ENCODE peak calls at places on chromosomes 1 and 21, in six cellular contexts. Q is H1, Z is GM12878, L is K562, B is NT2/D1, K is HepG2. G is an unnamed sample.

GRCh38 chr1:236904874-236905741 is 99.1 kb downstream of the MT1HL1 start:
- DNase-seq in K (peak; percentile 91), Q (no peak), B (no peak), Z (no peak), L (peak; percentile 34), G (peak; percentile 70)

GRCh38 chr21:15695241-15695640 is 34.5 kb upstream of the USP25 start:
- DNase-seq in B (no peak), L (no peak), Z (no peak), Q (no peak), K (no peak), G (no peak)

GRCh38 chr1:72670902-72671301 is 388.6 kb upstream of the NEGR1 start:
- DNase-seq in K (no peak), B (peak; percentile 27), Z (no peak), L (no peak), Q (no peak), G (no peak)

GRCh38 chr1:84847253-84848247 is 45.5 kb downstream of the LPAR3 start:
- DNase-seq in L (no peak), Q (no peak), B (peak; percentile 32), K (peak; percentile 25), Z (no peak), G (peak; percentile 62)

GRCh38 chr1:67058242-67058641 is 4.3 kb upstream of the SLC35D1 start:
- DNase-seq in Q (no peak), L (no peak), B (no peak), K (peak; percentile 48), Z (no peak), G (no peak)

GRCh38 chr1:208043690-208044089 is 132.8 kb upstream of the CD34 start:
- DNase-seq in L (no peak), B (no peak), K (no peak), Q (no peak), Z (no peak), G (no peak)

GRCh38 chr1:69569281-69569970 is 1.7 kb downstream of the LRRC7 start:
- DNase-seq in Z (no peak), L (peak; percentile 4), K (no peak), Q (no peak), B (no peak), G (no peak)

GRCh38 chr21:15837603-15838002 is 107.8 kb downstream of the USP25 start:
- DNase-seq in B (no peak), Z (no peak), K (no peak), L (no peak), Q (no peak), G (no peak)

GRCh38 chr1:160711528-160712311 is at the start of gene CD48:
- DNase-seq in L (no peak), K (no peak), B (no peak), Q (no peak), Z (no peak), G (no peak)

GRCh38 chr1:155126494-155127104 is 1.1 kb upstream of the EFNA1 start:
- DNase-seq in B (no peak), Q (no peak), Z (no peak), K (peak; percentile 88), L (no peak), G (no peak)

GRCh38 chr1:6822530-6823359 is 37.5 kb downstream of the CAMTA1 start:
- DNase-seq in Z (peak; percentile 53), L (no peak), Q (no peak), K (peak; percentile 80), B (no peak), G (no peak)

GRCh38 chr1:225707824-225708223 is 54.9 kb upstream of the ENAH start:
- DNase-seq in Z (no peak), B (no peak), K (no peak), L (no peak), Q (no peak), G (no peak)

GRCh38 chr1:160116277-160117147 is 953 bp downstream of the ATP1A2 start:
- DNase-seq in Z (no peak), Q (no peak), K (no peak), L (no peak), B (no peak), G (no peak)

GRCh38 chr1:13832100-13832499 is 132.1 kb downstream of the PRDM2 start:
- DNase-seq in Z (no peak), B (no peak), Q (no peak), L (no peak), K (no peak), G (no peak)

GRCh38 chr1:91635763-91636162 is 135.1 kb downstream of the CDC7 start:
- DNase-seq in B (no peak), Z (no peak), L (no peak), Q (no peak), K (no peak), G (no peak)

GRCh38 chr21:32508558-32508957 is 76.8 kb downstream of the TCP10L start:
- DNase-seq in Q (no peak), K (no peak), B (no peak), L (no peak), Z (no peak), G (no peak)

GRCh38 chr1:162204129-162204882 is 134.8 kb downstream of the NOS1AP start:
- DNase-seq in Z (no peak), K (no peak), L (no peak), B (no peak), Q (no peak), G (no peak)

DNA sequence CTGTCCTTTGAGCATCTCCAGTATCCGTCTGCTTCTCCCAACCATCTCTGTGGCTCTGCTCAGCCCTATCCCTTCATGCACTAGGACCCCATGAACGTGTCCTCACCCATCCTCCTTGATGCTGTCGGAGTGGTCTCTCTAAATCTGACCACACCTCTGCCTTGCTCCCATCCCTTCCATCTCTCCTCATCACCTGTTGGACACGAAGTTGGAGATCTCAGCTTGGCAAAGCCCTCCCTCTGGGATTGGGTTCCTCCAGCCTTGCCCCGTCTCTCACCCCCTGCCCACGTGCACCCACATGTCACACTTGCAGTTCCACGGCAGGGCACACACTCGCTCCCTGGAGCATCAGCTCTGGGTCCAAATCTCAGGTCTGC is 135.7 kb downstream of the ACTL8 start:
- DNase-seq in L (no peak), K (no peak), Q (no peak), B (no peak), Z (no peak), G (no peak)
- TF ChIP-seq ZNF274 in L (no peak), K (no peak), Q (no peak), B (no peak), Z (no peak), G (no peak)

DNA sequence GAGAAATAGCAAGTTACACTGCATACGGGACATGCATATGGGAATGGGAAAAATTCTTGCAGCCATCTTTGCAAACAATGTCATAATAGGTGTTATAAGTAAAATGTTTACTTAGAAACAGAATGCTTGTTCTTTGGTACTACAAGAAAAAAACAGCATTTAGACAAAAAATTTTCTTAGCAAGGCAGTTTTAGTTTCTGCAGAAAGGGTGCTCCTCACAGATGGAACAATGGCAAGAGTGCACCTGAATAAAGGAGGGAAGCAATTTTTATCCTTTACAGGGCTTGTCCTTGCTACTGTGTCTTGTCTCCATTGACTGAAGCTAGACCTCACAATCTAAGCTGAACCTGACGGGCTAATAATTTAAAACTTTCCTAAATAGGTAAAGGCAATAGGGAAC is 79.2 kb upstream of the DESI2 start:
- DNase-seq in Z (no peak), Q (no peak), B (no peak), L (no peak), K (no peak), G (no peak)
- H3K9me3 ChIP-seq in Z (peaks cover 18% of the 10 kb centered on the region), Q (no peaks in the 10 kb centered on the region), B (peaks cover 70% of the 10 kb centered on the region), L (peaks cover 5% of the 10 kb centered on the region), K (peaks cover 48% of the 10 kb centered on the region), G (peaks cover 24% of the 10 kb centered on the region)

DNA sequence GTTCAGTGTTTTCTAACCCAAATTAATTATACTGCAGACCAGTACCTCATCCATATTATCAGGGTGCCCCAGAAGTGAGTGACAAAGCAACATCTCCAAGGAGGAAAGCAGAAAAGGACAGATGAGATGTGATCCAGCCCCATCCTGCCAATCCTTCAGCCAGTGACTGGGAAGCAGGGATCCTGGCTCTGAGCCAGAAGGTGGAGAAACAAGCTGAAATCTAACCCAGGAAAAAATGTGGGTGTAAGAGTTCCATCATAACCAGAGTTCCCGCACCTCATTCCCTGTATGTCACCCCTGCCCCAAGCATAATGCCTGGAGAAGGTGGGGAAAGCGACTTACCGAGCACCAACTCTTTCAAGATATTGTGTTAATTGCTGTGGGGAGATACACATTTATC is 15.1 kb downstream of the PLEKHA6 start:
- DNase-seq in B (no peak), K (no peak), Z (no peak), L (no peak), Q (no peak), G (no peak)
- TF ChIP-seq ZNF274 in B (no peak), K (no peak), Z (no peak), L (no peak), Q (no peak), G (no peak)

DNA sequence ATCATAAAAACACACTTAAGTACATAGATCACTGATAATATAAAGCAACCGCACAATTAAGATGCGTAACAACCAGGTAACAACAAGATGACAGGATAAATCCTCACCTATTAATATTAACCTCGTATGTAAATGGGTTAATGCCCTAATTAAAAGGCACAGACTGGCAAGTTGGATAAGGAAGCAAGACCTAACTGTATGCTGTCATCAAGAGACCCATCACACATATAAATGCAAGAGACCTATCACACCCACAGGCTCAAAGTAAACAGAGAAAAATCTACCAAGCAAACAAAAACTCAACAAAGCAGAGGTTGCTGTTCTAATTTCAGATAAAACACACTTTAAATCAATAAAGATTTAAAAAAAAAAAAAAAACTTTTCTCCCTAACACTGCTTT is 151.8 kb downstream of the FAF1 start:
- DNase-seq in K (no peak), B (no peak), Z (no peak), Q (no peak), L (no peak), G (no peak)
- H3K9me3 ChIP-seq in K (peaks cover 15% of the 10 kb centered on the region), B (peaks cover 25% of the 10 kb centered on the region), Z (peaks cover 14% of the 10 kb centered on the region), Q (no peaks in the 10 kb centered on the region), L (no peaks in the 10 kb centered on the region), G (no peaks in the 10 kb centered on the region)

GRCh38 chr21:46078322-46078981 is 19.5 kb upstream of the COL6A2 start:
- DNase-seq in L (no peak), Q (no peak), K (no peak), Z (no peak), B (no peak), G (no peak)
- TF ChIP-seq ZNF274 in L (no peak), Q (no peak), K (no peak), Z (no peak), B (no peak), G (no peak)

GRCh38 chr1:152413909-152414308 is at the start of gene CRNN:
- DNase-seq in K (no peak), B (no peak), L (no peak), Z (no peak), Q (no peak), G (no peak)
- H3K9me3 ChIP-seq in K (no peaks in the 10 kb centered on the region), B (no peaks in the 10 kb centered on the region), L (no peaks in the 10 kb centered on the region), Z (no peaks in the 10 kb centered on the region), Q (peaks cover 91% of the 10 kb centered on the region), G (no peaks in the 10 kb centered on the region)

GRCh38 chr1:176897350-176898236 is 266.9 kb downstream of the ASTN1 start:
- DNase-seq in Q (peak; percentile 70), Z (no peak), L (peak; percentile 79), K (peak; percentile 56), B (peak; percentile 81), G (peak; percentile 39)
- TF ChIP-seq ZNF274 in Q (no peak), Z (no peak), L (no peak), K (no peak), B (no peak), G (no peak)

DNA sequence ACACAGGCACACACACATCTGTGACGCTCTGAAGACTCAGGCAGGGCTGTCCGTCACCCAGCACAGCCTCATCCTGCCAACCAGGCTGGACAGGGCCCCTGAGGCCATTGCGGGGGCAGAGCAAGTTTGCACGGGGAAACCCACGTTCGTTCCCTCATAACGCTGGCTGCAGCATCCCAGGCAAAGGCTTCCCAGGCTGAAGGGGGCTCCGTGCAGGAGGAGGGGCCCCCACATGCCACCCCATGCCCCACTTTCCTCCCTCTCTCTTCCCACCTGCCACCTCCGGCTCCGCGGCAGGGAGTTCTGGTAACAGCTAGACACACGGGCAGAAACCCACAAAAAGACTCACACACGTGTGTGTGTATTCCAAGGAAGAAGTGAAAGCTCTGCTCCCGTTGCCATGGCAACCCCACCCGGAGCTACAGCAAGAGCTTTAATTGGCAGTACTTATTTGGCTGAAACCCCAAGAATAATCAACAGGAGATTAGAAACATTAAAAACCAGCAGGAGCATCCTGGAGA is 247.3 kb downstream of the NPHP4 start:
- DNase-seq in Z (no peak), B (no peak), L (no peak), K (no peak), Q (no peak), G (no peak)
- H3K9me3 ChIP-seq in Z (no peaks in the 10 kb centered on the region), B (peaks cover 16% of the 10 kb centered on the region), L (no peaks in the 10 kb centered on the region), K (no peaks in the 10 kb centered on the region), Q (peaks cover 6% of the 10 kb centered on the region), G (no peaks in the 10 kb centered on the region)